ENCODE peak calls at places on chromosomes 16 and 17, in seven cellular contexts. J is mesenchymal stem cell, S is H9, B is mesendoderm, P is H1, W is trophoblast cell, A is neuronal stem cell. K is an unnamed sample.

GRCh38 chr16:82657239-82657638 is 30.5 kb downstream of the CDH13 start:
- DNase-seq in J (peak; percentile 38), S (no peak), B (no peak), P (no peak), W (peak; percentile 7), A (no peak), K (peak; percentile 79)

GRCh38 chr17:3890082-3890892 is 2.6 kb downstream of the CAMKK1 start:
- DNase-seq in J (peak; percentile 96), S (no peak), B (no peak), P (no peak), W (peak; percentile 4), A (no peak), K (peak; percentile 91)

GRCh38 chr16:70594569-70594968 is 51.8 kb upstream of the IL34 start:
- DNase-seq in J (no peak), S (no peak), B (no peak), P (no peak), W (no peak), A (no peak), K (no peak)

GRCh38 chr16:18943414-18943813 is 17.2 kb upstream of the SMG1 start:
- DNase-seq in J (no peak), S (no peak), B (no peak), P (no peak), W (no peak), A (no peak), K (no peak)

GRCh38 chr17:80254396-80255241 is 6.0 kb upstream of the RNF213 start:
- DNase-seq in J (peak; percentile 93), S (peak; percentile 32), B (peak; percentile 69), P (no peak), W (peak; percentile 96), A (no peak), K (peak; percentile 91)

GRCh38 chr16:79437764-79438728 is 162.5 kb downstream of the MAF start:
- DNase-seq in J (no peak), S (peak; percentile 56), B (peak; percentile 57), P (no peak), W (no peak), A (peak; percentile 15), K (no peak)

GRCh38 chr17:3512512-3513171 is 36.8 kb downstream of the ASPA start:
- DNase-seq in J (no peak), S (no peak), B (peak; percentile 80), P (no peak), W (peak; percentile 91), A (peak; percentile 53), K (peak; percentile 20)

GRCh38 chr17:72474243-72474642 is 353.4 kb downstream of the SOX9 start:
- DNase-seq in J (no peak), S (no peak), B (no peak), P (no peak), W (no peak), A (no peak), K (no peak)

GRCh38 chr16:86566601-86566965 is at the start of gene FOXC2:
- DNase-seq in J (peak; percentile 93), S (peak; percentile 92), B (peak; percentile 95), P (no peak), W (no peak), A (peak; percentile 83), K (peak; percentile 94)

GRCh38 chr17:18146259-18146658 is 37.4 kb upstream of the ALKBH5 start:
- DNase-seq in J (no peak), S (no peak), B (no peak), P (no peak), W (no peak), A (no peak), K (no peak)
- H3K4ac ChIP-seq in J (no peak overlapping the region), S (no peak overlapping the region), B (no peak overlapping the region), P (no peak overlapping the region), W (no peak overlapping the region), A (no peak overlapping the region), K (no peak overlapping the region)

GRCh38 chr17:61391595-61392291 is 7.9 kb upstream of the TBX2 start:
- DNase-seq in J (no peak), S (no peak), B (no peak), P (no peak), W (no peak), A (no peak), K (no peak)

GRCh38 chr17:61393904-61394629 is 5.6 kb upstream of the TBX2 start:
- DNase-seq in J (peak; percentile 35), S (no peak), B (peak; percentile 82), P (no peak), W (peak; percentile 84), A (no peak), K (peak; percentile 81)

GRCh38 chr17:61393550-61393903 is 6.1 kb upstream of the TBX2 start:
- DNase-seq in J (no peak), S (peak; percentile 58), B (peak; percentile 51), P (no peak), W (no peak), A (no peak), K (peak; percentile 18)

GRCh38 chr17:61394630-61395408 is 4.8 kb upstream of the TBX2 start:
- DNase-seq in J (no peak), S (no peak), B (no peak), P (no peak), W (no peak), A (no peak), K (peak; percentile 22)

DNA sequence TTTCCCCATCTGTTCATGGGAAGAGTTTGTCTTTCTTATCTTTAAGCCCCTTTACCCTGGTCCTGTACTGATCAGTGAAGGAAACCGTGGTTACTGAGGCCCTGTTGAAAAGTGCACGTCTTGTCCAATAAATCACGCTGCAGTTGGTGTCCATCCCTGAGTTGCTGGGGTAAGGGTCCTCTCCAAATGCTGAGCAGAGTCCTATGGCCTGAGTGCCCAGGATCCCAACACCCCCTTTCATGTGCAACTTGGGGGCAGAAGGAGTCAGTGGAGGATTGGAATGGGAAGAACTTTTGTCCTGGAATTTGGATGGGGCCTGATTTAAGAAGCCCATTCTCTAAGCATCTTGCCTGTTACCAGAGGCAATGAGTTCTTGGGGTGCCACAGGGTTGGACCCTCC is 7.0 kb upstream of the TBX2 start:
- DNase-seq in J (no peak), S (no peak), B (no peak), P (no peak), W (no peak), A (no peak), K (no peak)
- H2BK120ac ChIP-seq in J (no peak overlapping the region), S (no peak overlapping the region), B (no peak overlapping the region), P (no peak overlapping the region), W (no peak overlapping the region), A (no peak overlapping the region), K (peak overlapping the region; percentile 10)

DNA sequence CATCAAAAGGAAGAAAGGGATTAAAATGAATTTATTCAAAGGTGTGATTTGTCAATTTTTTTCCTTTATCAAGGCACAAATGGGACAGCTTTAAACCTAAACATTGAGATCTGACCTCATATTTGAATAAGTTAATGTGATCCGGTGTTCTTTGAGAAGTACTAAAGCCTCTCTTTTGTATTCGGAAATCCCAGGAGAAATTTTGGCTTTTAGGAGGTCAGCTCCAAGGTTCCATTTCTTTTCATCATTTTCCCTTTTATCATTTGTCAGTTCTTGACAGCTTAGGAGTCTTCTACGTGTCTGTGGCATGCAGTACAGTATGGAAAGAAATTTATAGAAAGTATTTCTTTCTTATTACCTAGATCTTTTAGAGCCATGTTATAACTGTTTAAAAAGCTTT is 873.4 kb upstream of the CDH8 start:
- DNase-seq in J (no peak), S (no peak), B (no peak), P (no peak), W (no peak), A (no peak), K (no peak)
- H3K4ac ChIP-seq in J (no peak overlapping the region), S (no peak overlapping the region), B (no peak overlapping the region), P (no peak overlapping the region), W (no peak overlapping the region), A (no peak overlapping the region), K (no peak overlapping the region)

GRCh38 chr16:69138608-69139007 is 6.2 kb downstream of the UTP4 start:
- DNase-seq in J (no peak), S (no peak), B (no peak), P (no peak), W (no peak), A (no peak), K (no peak)

GRCh38 chr16:69141014-69141413 is 8.6 kb downstream of the UTP4 start:
- DNase-seq in J (no peak), S (no peak), B (no peak), P (no peak), W (no peak), A (no peak), K (no peak)

GRCh38 chr16:69143116-69143515 is 10.7 kb downstream of the UTP4 start:
- DNase-seq in J (peak; percentile 28), S (no peak), B (no peak), P (no peak), W (no peak), A (no peak), K (no peak)

GRCh38 chr16:69145658-69146057 is 13.2 kb downstream of the UTP4 start:
- DNase-seq in J (no peak), S (no peak), B (no peak), P (no peak), W (peak; percentile 48), A (no peak), K (peak; percentile 17)

DNA sequence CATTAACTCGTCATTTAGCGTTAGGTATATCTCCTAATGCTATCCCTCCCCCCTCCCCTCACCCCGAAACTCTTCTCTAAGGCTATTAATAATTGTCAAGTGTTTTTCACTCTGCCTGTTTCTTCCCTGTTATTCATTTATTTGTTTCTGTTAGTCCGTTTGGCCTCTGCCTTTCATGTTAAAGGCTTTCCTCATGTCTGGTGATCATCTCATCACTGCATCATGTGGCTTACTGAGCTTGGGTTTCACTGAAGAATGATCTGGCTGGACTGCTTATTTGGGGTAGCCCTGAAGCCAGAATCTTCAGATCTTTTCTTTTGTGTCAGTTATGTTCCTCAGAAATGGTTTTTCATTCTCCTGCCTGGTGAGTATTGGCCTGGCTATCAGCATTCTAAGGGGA is 9.5 kb downstream of the UTP4 start:
- DNase-seq in J (no peak), S (no peak), B (no peak), P (no peak), W (no peak), A (no peak), K (no peak)
- H2BK120ac ChIP-seq in J (no peak overlapping the region), S (no peak overlapping the region), B (no peak overlapping the region), P (no peak overlapping the region), W (no peak overlapping the region), A (no peak overlapping the region), K (no peak overlapping the region)

GRCh38 chr16:68055395-68055794 is 29.8 kb upstream of the NFATC3 start:
- DNase-seq in J (no peak), S (no peak), B (no peak), P (no peak), W (no peak), A (no peak), K (no peak)
- H3K4ac ChIP-seq in J (no peak overlapping the region), S (no peak overlapping the region), B (no peak overlapping the region), P (no peak overlapping the region), W (no peak overlapping the region), A (no peak overlapping the region), K (no peak overlapping the region)

K was measured in IMR-90.